ENCODE peak calls at places on chromosomes 2 and 18, in five cellular contexts. G is non-pigmented ciliary epithelial cell; H is activated CD4-positive, CD25-positive, alpha-beta regulatory T cell; E is activated naive CD4-positive, alpha-beta T cell treated with anti-CD3 and anti-CD28 coated beads, Interleukin-2, amount 50 U/mL, for 16 hours; R is ELR. W is an unnamed sample.

GRCh38 chr2:170206246-170206645 is 28.3 kb downstream of the MYO3B start:
- DNase-seq in G (no peak), H (no peak), E (no peak), R (no peak), W (no peak)

GRCh38 chr18:26757263-26758019 is 108.1 kb downstream of the AQP4 start:
- DNase-seq in G (no peak), H (no peak), E (no peak), R (no peak), W (no peak)

GRCh38 chr2:64646007-64646880 is 7.5 kb downstream of the SERTAD2 start:
- DNase-seq in G (no peak), H (peak), E (peak), R (peak), W (peak)

GRCh38 chr2:42060718-42061619 is 13.1 kb downstream of the PKDCC start:
- DNase-seq in G (no peak), H (no peak), E (no peak), R (no peak), W (no peak)

GRCh38 chr2:127853667-127854066 is 4.3 kb downstream of the POLR2D start:
- DNase-seq in G (no peak), H (no peak), E (no peak), R (no peak), W (no peak)

GRCh38 chr2:157792345-157793052 is 83.6 kb downstream of the ACVR1 start:
- DNase-seq in G (no peak), H (no peak), E (no peak), R (peak), W (peak)

GRCh38 chr2:154710078-154710477 is 11.6 kb downstream of the KCNJ3 start:
- DNase-seq in G (no peak), H (no peak), E (no peak), R (no peak), W (no peak)

GRCh38 chr2:29606105-29606871 is 315.1 kb downstream of the ALK start:
- DNase-seq in G (peak), H (no peak), E (no peak), R (peak), W (peak)

GRCh38 chr18:70536370-70537062 is 247.7 kb downstream of the SOCS6 start:
- DNase-seq in G (no peak), H (no peak), E (no peak), R (no peak), W (no peak)

GRCh38 chr18:13464432-13465125 is 246.0 kb downstream of the LDLRAD4 start:
- DNase-seq in G (no peak), H (peak), E (peak), R (no peak), W (peak)

GRCh38 chr18:2102022-2102421 is 469.3 kb downstream of the METTL4 start:
- DNase-seq in G (no peak), H (no peak), E (no peak), R (no peak), W (no peak)